ENCODE peak calls at places on chromosome 16, in eight cellular contexts. One of them, this sample, is unnamed.

GRCh38 chr16:67104061-67104460 is 5.7 kb upstream of the PHAF1 start:
- DNase-seq in fibroblast of lung: peak
- DNase-seq in heart right ventricle: no peak
- DNase-seq in mammary epithelial cell: no peak
- DNase-seq in H9: peak
- DNase-seq in left lung: no peak
- DNase-seq in MCF 10A: no peak
- DNase-seq in GM13977: no peak
- DNase-seq in this sample: no peak

GRCh38 chr16:85202631-85203461 is 90.6 kb upstream of the CIBAR2 start:
- DNase-seq in heart right ventricle: peak
- DNase-seq in left lung: peak
- DNase-seq in mammary epithelial cell: no peak
- DNase-seq in fibroblast of lung: peak
- DNase-seq in MCF 10A: no peak
- DNase-seq in GM13977: no peak
- DNase-seq in H9: peak
- DNase-seq in this sample: peak

GRCh38 chr16:17476414-17477259 is 5.9 kb upstream of the XYLT1 start:
- DNase-seq in left lung: no peak
- DNase-seq in MCF 10A: peak
- DNase-seq in heart right ventricle: no peak
- DNase-seq in GM13977: peak
- DNase-seq in fibroblast of lung: peak
- DNase-seq in mammary epithelial cell: peak
- DNase-seq in H9: peak
- DNase-seq in this sample: peak

GRCh38 chr16:72264776-72265175 is 92.8 kb upstream of the PMFBP1 start:
- DNase-seq in mammary epithelial cell: no peak
- DNase-seq in MCF 10A: no peak
- DNase-seq in left lung: no peak
- DNase-seq in H9: no peak
- DNase-seq in fibroblast of lung: no peak
- DNase-seq in GM13977: no peak
- DNase-seq in heart right ventricle: no peak
- DNase-seq in this sample: no peak

GRCh38 chr16:54351171-54351570 is 64.6 kb upstream of the IRX3 start:
- DNase-seq in left lung: no peak
- DNase-seq in H9: no peak
- DNase-seq in mammary epithelial cell: peak
- DNase-seq in MCF 10A: no peak
- DNase-seq in fibroblast of lung: peak
- DNase-seq in GM13977: no peak
- DNase-seq in heart right ventricle: no peak
- DNase-seq in this sample: no peak

GRCh38 chr16:67672739-67673662 is 6.4 kb downstream of the C16orf86 start:
- DNase-seq in heart right ventricle: peak
- DNase-seq in H9: peak
- DNase-seq in MCF 10A: peak
- DNase-seq in fibroblast of lung: peak
- DNase-seq in mammary epithelial cell: peak
- DNase-seq in left lung: peak
- DNase-seq in GM13977: peak
- DNase-seq in this sample: peak

GRCh38 chr16:5776876-5777275 is 679.3 kb upstream of the EEF2KMT start:
- DNase-seq in H9: no peak
- DNase-seq in mammary epithelial cell: peak
- DNase-seq in fibroblast of lung: peak
- DNase-seq in left lung: no peak
- DNase-seq in heart right ventricle: no peak
- DNase-seq in GM13977: no peak
- DNase-seq in MCF 10A: no peak
- DNase-seq in this sample: no peak

GRCh38 chr16:84893467-84893848 is 73.7 kb downstream of the CRISPLD2 start:
- DNase-seq in MCF 10A: no peak
- DNase-seq in H9: no peak
- DNase-seq in heart right ventricle: no peak
- DNase-seq in GM13977: no peak
- DNase-seq in left lung: no peak
- DNase-seq in mammary epithelial cell: no peak
- DNase-seq in fibroblast of lung: no peak
- DNase-seq in this sample: no peak

GRCh38 chr16:72658888-72659717 is 388.8 kb downstream of the ZFHX3 start:
- DNase-seq in GM13977: no peak
- DNase-seq in heart right ventricle: no peak
- DNase-seq in left lung: no peak
- DNase-seq in MCF 10A: no peak
- DNase-seq in H9: no peak
- DNase-seq in fibroblast of lung: peak
- DNase-seq in mammary epithelial cell: no peak
- DNase-seq in this sample: peak

GRCh38 chr16:79805621-79806020 is 205.1 kb upstream of the MAF start:
- DNase-seq in MCF 10A: no peak
- DNase-seq in mammary epithelial cell: peak
- DNase-seq in left lung: no peak
- DNase-seq in H9: no peak
- DNase-seq in fibroblast of lung: peak
- DNase-seq in GM13977: no peak
- DNase-seq in heart right ventricle: no peak
- DNase-seq in this sample: no peak

GRCh38 chr16:58638148-58639036 is 8.8 kb upstream of the CNOT1 start:
- DNase-seq in H9: peak
- DNase-seq in left lung: no peak
- DNase-seq in mammary epithelial cell: peak
- DNase-seq in heart right ventricle: peak
- DNase-seq in fibroblast of lung: peak
- DNase-seq in MCF 10A: peak
- DNase-seq in GM13977: no peak
- DNase-seq in this sample: peak

GRCh38 chr16:73047221-73047535 is 750 bp downstream of the ZFHX3 start:
- DNase-seq in mammary epithelial cell: no peak
- DNase-seq in left lung: no peak
- DNase-seq in MCF 10A: no peak
- DNase-seq in GM13977: no peak
- DNase-seq in heart right ventricle: no peak
- DNase-seq in H9: no peak
- DNase-seq in fibroblast of lung: peak
- DNase-seq in this sample: peak

GRCh38 chr16:83699817-83700216 is 108.0 kb upstream of the HSBP1 start:
- DNase-seq in mammary epithelial cell: no peak
- DNase-seq in MCF 10A: no peak
- DNase-seq in left lung: no peak
- DNase-seq in heart right ventricle: no peak
- DNase-seq in GM13977: no peak
- DNase-seq in fibroblast of lung: no peak
- DNase-seq in H9: no peak
- DNase-seq in this sample: no peak

GRCh38 chr16:4693956-4694663 is 748 bp downstream of the NUDT16L1 start:
- DNase-seq in H9: peak
- DNase-seq in heart right ventricle: peak
- DNase-seq in fibroblast of lung: peak
- DNase-seq in GM13977: peak
- DNase-seq in mammary epithelial cell: peak
- DNase-seq in left lung: peak
- DNase-seq in MCF 10A: peak
- DNase-seq in this sample: peak

GRCh38 chr16:66366433-66367299 is at the start of gene CDH5:
- DNase-seq in MCF 10A: no peak
- DNase-seq in GM13977: no peak
- DNase-seq in H9: no peak
- DNase-seq in fibroblast of lung: peak
- DNase-seq in left lung: peak
- DNase-seq in mammary epithelial cell: no peak
- DNase-seq in heart right ventricle: peak
- DNase-seq in this sample: no peak

GRCh38 chr16:69049146-69049545 is 56.3 kb upstream of the HAS3 start:
- DNase-seq in GM13977: no peak
- DNase-seq in left lung: no peak
- DNase-seq in fibroblast of lung: peak
- DNase-seq in heart right ventricle: no peak
- DNase-seq in MCF 10A: no peak
- DNase-seq in H9: no peak
- DNase-seq in mammary epithelial cell: peak
- DNase-seq in this sample: peak

DNA sequence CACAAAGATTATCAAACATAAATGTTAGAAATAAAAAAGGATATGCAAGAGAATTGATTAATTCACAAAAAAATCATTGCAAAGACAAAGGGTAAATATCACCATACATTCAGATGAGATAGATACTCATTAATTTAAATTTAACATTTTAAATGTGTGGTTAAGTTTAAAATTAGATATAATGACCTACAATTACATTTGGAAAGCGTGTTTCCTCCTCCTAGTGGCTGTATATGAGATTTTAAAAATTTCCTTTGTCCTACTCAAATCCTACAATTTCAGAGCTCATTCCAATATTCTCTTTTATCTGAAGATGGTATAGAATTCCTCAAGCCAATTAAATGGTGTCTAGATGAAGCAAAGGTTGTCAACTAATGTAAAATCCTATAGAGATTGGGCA is 169.2 kb upstream of the CDH8 start:
- DNase-seq in GM13977: no peak
- DNase-seq in fibroblast of lung: no peak
- DNase-seq in H9: no peak
- DNase-seq in heart right ventricle: no peak
- DNase-seq in left lung: no peak
- DNase-seq in MCF 10A: no peak
- DNase-seq in mammary epithelial cell: no peak
- DNase-seq in this sample: no peak
- TF ChIP-seq CTCF in GM13977: no peak
- TF ChIP-seq CTCF in fibroblast of lung: no peak
- TF ChIP-seq CTCF in H9: peak
- TF ChIP-seq CTCF in heart right ventricle: no peak
- TF ChIP-seq CTCF in left lung: no peak
- TF ChIP-seq CTCF in MCF 10A: no peak
- TF ChIP-seq CTCF in mammary epithelial cell: no peak
- TF ChIP-seq CTCF in this sample: no peak

DNA sequence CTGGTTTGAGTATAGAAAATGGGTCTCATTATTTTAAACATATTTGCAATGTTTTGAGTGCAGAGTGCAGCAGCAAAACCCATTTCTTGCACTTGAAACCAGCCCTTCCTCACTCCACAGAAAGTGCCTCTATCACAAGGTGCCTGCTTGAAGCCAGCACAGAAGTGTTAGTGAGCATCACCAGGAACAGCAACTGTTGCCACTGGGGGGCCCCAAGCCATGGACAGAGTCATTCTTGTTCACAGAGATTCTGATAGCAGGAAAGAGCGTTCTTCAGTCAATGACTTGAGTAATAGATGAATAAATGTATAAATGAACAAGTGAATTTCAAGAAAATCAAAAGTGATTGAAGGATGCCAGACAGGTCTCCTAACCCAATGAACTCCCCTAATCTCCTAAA is 45.6 kb downstream of the CHD9NB start:
- DNase-seq in fibroblast of lung: no peak
- DNase-seq in MCF 10A: no peak
- DNase-seq in GM13977: no peak
- DNase-seq in left lung: no peak
- DNase-seq in H9: peak
- DNase-seq in heart right ventricle: no peak
- DNase-seq in mammary epithelial cell: no peak
- DNase-seq in this sample: no peak
- TF ChIP-seq CTCF in fibroblast of lung: no peak
- TF ChIP-seq CTCF in MCF 10A: no peak
- TF ChIP-seq CTCF in GM13977: no peak
- TF ChIP-seq CTCF in left lung: no peak
- TF ChIP-seq CTCF in H9: peak
- TF ChIP-seq CTCF in heart right ventricle: no peak
- TF ChIP-seq CTCF in mammary epithelial cell: no peak
- TF ChIP-seq CTCF in this sample: no peak

GRCh38 chr16:48106445-48106844 is 49.3 kb downstream of the ABCC12 start:
- DNase-seq in heart right ventricle: no peak
- DNase-seq in GM13977: no peak
- DNase-seq in fibroblast of lung: no peak
- DNase-seq in H9: no peak
- DNase-seq in left lung: no peak
- DNase-seq in mammary epithelial cell: no peak
- DNase-seq in MCF 10A: no peak
- DNase-seq in this sample: no peak
- TF ChIP-seq CTCF in heart right ventricle: no peak
- TF ChIP-seq CTCF in GM13977: no peak
- TF ChIP-seq CTCF in fibroblast of lung: no peak
- TF ChIP-seq CTCF in H9: no peak
- TF ChIP-seq CTCF in left lung: no peak
- TF ChIP-seq CTCF in mammary epithelial cell: no peak
- TF ChIP-seq CTCF in MCF 10A: no peak
- TF ChIP-seq CTCF in this sample: no peak

GRCh38 chr16:3171181-3171854 is 16.7 kb upstream of the OR1F1 start:
- DNase-seq in GM13977: peak
- DNase-seq in mammary epithelial cell: no peak
- DNase-seq in left lung: no peak
- DNase-seq in MCF 10A: no peak
- DNase-seq in fibroblast of lung: no peak
- DNase-seq in H9: no peak
- DNase-seq in heart right ventricle: no peak
- DNase-seq in this sample: no peak

GRCh38 chr16:3171855-3172593 is 16.0 kb upstream of the OR1F1 start:
- DNase-seq in mammary epithelial cell: peak
- DNase-seq in fibroblast of lung: peak
- DNase-seq in MCF 10A: peak
- DNase-seq in H9: peak
- DNase-seq in GM13977: peak
- DNase-seq in left lung: no peak
- DNase-seq in heart right ventricle: no peak
- DNase-seq in this sample: peak

GRCh38 chr16:3175157-3176153 is 12.5 kb upstream of the OR1F1 start:
- DNase-seq in fibroblast of lung: peak
- DNase-seq in GM13977: peak
- DNase-seq in mammary epithelial cell: peak
- DNase-seq in left lung: no peak
- DNase-seq in H9: peak
- DNase-seq in heart right ventricle: no peak
- DNase-seq in MCF 10A: peak
- DNase-seq in this sample: peak

GRCh38 chr16:3174618-3175148 is 13.3 kb upstream of the OR1F1 start:
- DNase-seq in heart right ventricle: no peak
- DNase-seq in mammary epithelial cell: no peak
- DNase-seq in GM13977: no peak
- DNase-seq in MCF 10A: no peak
- DNase-seq in H9: no peak
- DNase-seq in left lung: no peak
- DNase-seq in fibroblast of lung: no peak
- DNase-seq in this sample: no peak

DNA sequence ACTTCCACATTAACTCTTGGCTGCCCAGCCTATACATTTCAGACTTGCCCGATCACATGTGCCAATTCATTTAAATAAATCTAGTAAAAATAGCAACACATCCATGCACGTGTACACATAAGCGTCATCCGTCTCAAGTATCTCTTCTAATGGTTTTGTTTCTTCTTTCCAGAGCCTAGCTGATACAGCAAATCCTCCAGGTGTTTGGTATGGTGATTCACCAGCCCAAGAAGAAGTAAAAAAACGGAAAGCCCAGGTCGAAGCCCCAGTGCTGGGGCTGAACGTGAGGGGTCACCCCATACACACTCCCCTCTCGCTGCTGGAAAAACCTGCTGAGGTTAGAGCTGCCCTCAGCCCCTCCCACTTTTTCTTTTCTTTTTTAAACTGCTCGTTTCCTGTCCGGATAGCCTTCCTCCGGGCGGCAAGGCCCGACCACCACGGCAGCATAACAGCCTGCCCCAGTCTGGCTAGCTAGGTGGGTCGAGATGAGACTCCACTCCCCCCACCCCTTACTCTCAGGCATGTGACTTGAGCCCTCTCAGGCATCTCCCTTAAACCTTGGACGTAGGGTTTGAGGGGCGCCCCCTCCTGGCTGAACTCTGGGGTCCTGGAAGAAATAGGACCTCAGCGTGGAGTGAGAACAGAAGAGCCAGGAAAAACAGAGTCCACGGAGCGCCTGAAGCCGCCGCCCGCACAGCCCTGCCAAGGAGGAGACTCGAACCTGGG is 13.9 kb upstream of the OR1F1 start:
- DNase-seq in MCF 10A: peak
- DNase-seq in left lung: no peak
- DNase-seq in GM13977: peak
- DNase-seq in heart right ventricle: no peak
- DNase-seq in mammary epithelial cell: peak
- DNase-seq in fibroblast of lung: no peak
- DNase-seq in H9: peak
- DNase-seq in this sample: no peak
- TF ChIP-seq CTCF in MCF 10A: peak
- TF ChIP-seq CTCF in left lung: no peak
- TF ChIP-seq CTCF in GM13977: peak
- TF ChIP-seq CTCF in heart right ventricle: no peak
- TF ChIP-seq CTCF in mammary epithelial cell: peak
- TF ChIP-seq CTCF in fibroblast of lung: peak
- TF ChIP-seq CTCF in H9: peak
- TF ChIP-seq CTCF in this sample: peak

This sample was measured in HFFc6.